ENCODE peak calls at places on chromosomes 6 and 20, in eight cellular contexts. N is fibroblast of lung, C is mammary epithelial cell, K is MM.1S, L is hepatocyte, J is PC-3, U is astrocyte, A is endothelial cell of umbilical vein. R is an unnamed sample.

GRCh38 chr6:4268171-4268570 is 132.8 kb upstream of the ECI2 start:
- DNase-seq in J (no peak), C (no peak), K (no peak), A (no peak), N (peak; percentile 40), L (no peak), U (no peak), R (no peak)

GRCh38 chr6:2792330-2792729 is 27.1 kb downstream of the WRNIP1 start:
- DNase-seq in J (peak; percentile 34), K (no peak), A (peak; percentile 49), N (no peak), U (peak; percentile 31), C (peak; percentile 83), L (no peak), R (no peak)

GRCh38 chr6:41767112-41767946 is 12.4 kb downstream of the FRS3 start:
- DNase-seq in N (peak; percentile 78), K (no peak), J (peak; percentile 93), C (peak; percentile 87), A (peak; percentile 77), U (peak; percentile 70), L (peak; percentile 72), R (no peak)

GRCh38 chr20:36720510-36720909 is 25.4 kb downstream of the NDRG3 start:
- DNase-seq in J (no peak), A (no peak), L (no peak), K (no peak), N (no peak), C (no peak), U (peak; percentile 25), R (no peak)

GRCh38 chr20:24677626-24678328 is 208.3 kb downstream of the SYNDIG1 start:
- DNase-seq in U (no peak), J (no peak), K (no peak), N (no peak), C (no peak), A (no peak), L (peak; percentile 19), R (no peak)

GRCh38 chr6:128929869-128930268 is 46.9 kb downstream of the LAMA2 start:
- DNase-seq in A (no peak), N (no peak), J (no peak), L (no peak), U (no peak), C (no peak), K (no peak), R (no peak)

GRCh38 chr20:33373735-33374605 is 27.3 kb downstream of the CDK5RAP1 start:
- DNase-seq in L (peak; percentile 71), A (peak; percentile 11), N (peak; percentile 88), K (no peak), C (peak; percentile 46), J (peak; percentile 99), U (peak; percentile 59), R (no peak)

GRCh38 chr6:11329841-11330765 is 97.6 kb upstream of the NEDD9 start:
- DNase-seq in L (peak; percentile 27), U (no peak), A (peak; percentile 53), K (no peak), J (no peak), N (no peak), C (no peak), R (no peak)

GRCh38 chr6:30463651-30464618 is 25.4 kb upstream of the HLA-E start:
- DNase-seq in L (no peak), U (peak; percentile 42), N (peak; percentile 58), A (no peak), K (peak; percentile 76), J (peak; percentile 72), C (peak; percentile 55), R (peak; percentile 63)

GRCh38 chr20:47440857-47441773 is 60.6 kb upstream of the NCOA3 start:
- DNase-seq in A (no peak), C (no peak), N (no peak), L (no peak), J (peak; percentile 45), K (no peak), U (peak; percentile 76), R (no peak)

GRCh38 chr6:159979136-159979874 is 10.4 kb downstream of the IGF2R start:
- DNase-seq in L (no peak), J (peak; percentile 82), K (peak; percentile 58), N (no peak), A (peak; percentile 46), C (peak; percentile 57), U (peak; percentile 74), R (peak; percentile 85)

GRCh38 chr20:32152421-32153155 is 43.1 kb downstream of the TM9SF4 start:
- DNase-seq in A (peak; percentile 52), N (no peak), U (no peak), C (no peak), K (no peak), J (no peak), L (peak; percentile 60), R (no peak)

GRCh38 chr20:23205656-23206055 is 119.5 kb upstream of the CD93 start:
- DNase-seq in L (peak; percentile 84), U (peak; percentile 40), K (no peak), A (peak; percentile 76), J (peak; percentile 51), C (no peak), N (peak; percentile 83), R (no peak)

GRCh38 chr20:13771853-13772453 is 12.8 kb downstream of the ESF1 start:
- DNase-seq in C (no peak), A (peak; percentile 31), L (peak; percentile 49), N (peak; percentile 52), K (peak; percentile 28), J (peak; percentile 72), U (peak; percentile 4), R (peak; percentile 77)

GRCh38 chr20:12927489-12927888 is 81.3 kb upstream of the SPTLC3 start:
- DNase-seq in C (peak; percentile 64), N (no peak), A (peak; percentile 23), U (peak; percentile 46), J (peak; percentile 80), K (no peak), L (no peak), R (peak; percentile 33)

GRCh38 chr6:77019081-77019480 is 444.2 kb downstream of the HTR1B start:
- DNase-seq in K (no peak), N (no peak), J (no peak), C (no peak), U (no peak), L (no peak), A (no peak), R (no peak)

GRCh38 chr6:46129301-46129633 is 522 bp upstream of the ENPP4 start:
- DNase-seq in J (no peak), C (no peak), U (no peak), A (no peak), L (no peak), N (no peak), K (no peak), R (no peak)

DNA sequence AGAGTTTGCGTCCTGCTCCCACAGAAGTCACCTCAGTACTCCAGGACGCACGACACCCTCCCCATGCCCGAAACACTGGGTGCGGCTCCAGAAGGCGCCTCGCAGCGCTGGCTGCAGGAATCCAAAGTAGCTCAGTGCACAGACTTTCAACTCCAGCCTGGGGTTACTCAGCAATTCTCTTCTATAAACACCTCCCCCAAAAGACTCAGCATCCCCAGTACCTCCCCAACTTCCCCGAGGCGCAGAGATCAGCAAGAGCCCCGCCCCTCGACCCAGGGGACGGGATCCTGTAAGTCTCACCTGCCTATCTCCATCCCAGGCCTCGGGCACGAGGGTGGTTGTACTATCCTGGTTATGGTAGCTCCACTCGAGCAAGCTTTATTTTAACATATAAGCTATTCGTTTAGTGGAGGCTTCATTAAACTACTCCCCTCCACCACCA is 88.1 kb downstream of the ZFP64 start:
- DNase-seq in U (peak; percentile 47), K (no peak), J (no peak), N (peak; percentile 26), C (no peak), L (no peak), A (peak; percentile 30), R (peak; percentile 56)
- TF ChIP-seq EZH2 in U (no peak), K (no peak), J (no peak), N (no peak), C (no peak), L (no peak), A (no peak), R (no peak)

GRCh38 chr20:5153612-5154542 is 27.1 kb downstream of the CDS2 start:
- DNase-seq in A (no peak), U (peak; percentile 23), K (peak; percentile 51), J (peak; percentile 96), C (peak; percentile 94), N (no peak), L (no peak), R (no peak)
- H3K27ac ChIP-seq in A (no peak overlapping the region), U (no peak overlapping the region), K (peak overlapping the region; percentile 43), J (peak overlapping the region; percentile 93), C (peak overlapping the region; percentile 53), N (no peak overlapping the region), L (peak overlapping the region; percentile 89), R (no peak overlapping the region)

GRCh38 chr20:49219924-49220831 is 962 bp downstream of the DDX27 start:
- DNase-seq in U (no peak), K (peak; percentile 13), C (no peak), L (no peak), J (peak; percentile 20), A (no peak), N (no peak), R (no peak)
- TF ChIP-seq CTCF in U (no peak), K (no peak), C (no peak), L (no peak), J (no peak), A (no peak), N (no peak), R (no peak)

DNA sequence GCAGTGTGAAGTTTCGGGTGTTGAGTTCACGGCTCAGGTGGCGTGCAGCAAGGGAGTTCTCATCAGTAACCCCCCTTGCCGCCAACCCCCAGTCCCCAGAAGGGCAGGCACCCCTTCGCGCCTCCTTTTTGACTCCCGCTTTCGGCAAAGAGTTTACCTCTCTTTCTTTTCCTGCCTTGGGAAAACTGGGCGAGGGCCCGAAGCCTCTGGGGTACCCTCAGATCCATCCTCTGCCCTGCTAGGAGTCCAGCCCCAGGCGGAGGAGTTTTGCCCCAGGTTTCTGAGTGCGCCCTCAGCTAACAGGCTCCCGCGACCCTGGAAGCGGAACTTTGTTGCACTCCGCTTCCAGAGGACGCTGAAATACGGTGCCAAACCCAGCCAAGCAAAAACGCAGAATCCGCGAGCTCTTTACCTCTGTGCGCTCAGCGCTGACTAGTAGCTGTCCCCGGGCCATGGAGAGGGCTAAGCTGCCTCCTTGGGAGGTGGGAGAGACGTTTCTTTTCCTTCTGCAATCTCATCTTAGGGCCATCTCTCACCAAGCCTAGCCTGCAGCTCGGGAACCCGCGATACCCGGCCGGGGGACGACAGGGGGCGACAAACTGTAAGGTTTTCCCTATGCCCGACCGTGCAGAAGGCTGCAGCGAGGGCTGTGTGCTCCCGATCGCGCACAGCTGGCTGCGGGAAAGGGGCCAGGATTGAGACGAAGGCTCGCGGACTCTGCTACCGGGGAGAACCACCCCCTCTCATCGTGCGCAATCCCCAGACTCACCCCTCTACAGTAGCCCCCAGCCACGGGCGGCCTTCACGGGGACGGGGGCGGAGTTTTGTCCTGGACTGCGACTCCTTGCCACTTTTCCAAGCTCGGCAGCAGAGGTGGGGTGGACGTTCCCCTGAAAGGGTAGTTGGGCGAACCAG is 2.7 kb upstream of the PAX1 start:
- DNase-seq in N (peak; percentile 8), A (peak; percentile 41), K (peak; percentile 56), C (peak; percentile 40), L (peak; percentile 81), J (no peak), U (no peak), R (peak; percentile 88)
- TF ChIP-seq EZH2 in N (no peak), A (peak; percentile 58), K (no peak), C (peak; percentile 57), L (peak; percentile 45), J (no peak), U (no peak), R (no peak)